ENCODE peak calls at places on chromosomes 12 and 14, in five cellular contexts. E is body of pancreas, W is tibial nerve, R is fibroblast of lung, X is AG10803. J is an unnamed sample.

GRCh38 chr12:639988-640387 is 23.3 kb downstream of the NINJ2 start:
- DNase-seq in E (no peak), W (no peak), R (no peak), X (no peak), J (no peak)

GRCh38 chr12:127552838-127553237 is 714.1 kb upstream of the TMEM132C start:
- DNase-seq in E (no peak), W (no peak), R (no peak), X (no peak), J (no peak)

GRCh38 chr14:36519431-36520321 is at the start of gene NKX2-1:
- DNase-seq in E (no peak), W (no peak), R (peak), X (no peak), J (no peak)

GRCh38 chr14:87076146-87076545 is 916.8 kb downstream of the GALC start:
- DNase-seq in E (no peak), W (no peak), R (no peak), X (no peak), J (no peak)

GRCh38 chr14:83416476-83416875 is 1882.8 kb upstream of the SEL1L start:
- DNase-seq in E (no peak), W (no peak), R (no peak), X (no peak), J (no peak)

GRCh38 chr14:96272777-96273471 is 16.9 kb downstream of the BDKRB1 start:
- DNase-seq in E (no peak), W (no peak), R (peak), X (no peak), J (no peak)

GRCh38 chr14:99012703-99013102 is 259.3 kb downstream of the BCL11B start:
- DNase-seq in E (no peak), W (no peak), R (no peak), X (no peak), J (no peak)

GRCh38 chr14:21768875-21769257 is 95.2 kb upstream of the OR4E1 start:
- DNase-seq in E (no peak), W (no peak), R (no peak), X (no peak), J (no peak)

GRCh38 chr14:51367600-51367931 is 127.5 kb downstream of the TMX1 start:
- DNase-seq in E (no peak), W (peak), R (peak), X (peak), J (no peak)

GRCh38 chr14:20477211-20477876 is 8.1 kb downstream of the PNP start:
- DNase-seq in E (peak), W (no peak), R (peak), X (no peak), J (no peak)

GRCh38 chr12:40693503-40693863 is 1.2 kb downstream of the CNTN1 start:
- DNase-seq in E (peak), W (peak), R (no peak), X (no peak), J (peak)

GRCh38 chr12:104971276-104971675 is 13.2 kb upstream of the SLC41A2 start:
- DNase-seq in E (no peak), W (no peak), R (peak), X (no peak), J (no peak)

GRCh38 chr12:104974626-104975290 is 11.4 kb upstream of the NOPCHAP1 start:
- DNase-seq in E (no peak), W (no peak), R (peak), X (peak), J (no peak)

GRCh38 chr12:104973250-104973649 is 12.9 kb upstream of the NOPCHAP1 start:
- DNase-seq in E (no peak), W (no peak), R (no peak), X (no peak), J (no peak)

GRCh38 chr12:104975621-104976343 is 10.3 kb upstream of the NOPCHAP1 start:
- DNase-seq in E (no peak), W (no peak), R (peak), X (peak), J (no peak)

GRCh38 chr12:104976703-104977102 is 9.4 kb upstream of the NOPCHAP1 start:
- DNase-seq in E (no peak), W (no peak), R (no peak), X (no peak), J (no peak)
- TF ChIP-seq CTCF in E (no peak), W (no peak), R (no peak), X (no peak), J (no peak)

GRCh38 chr12:104456417-104456949 is at the start of gene CHST11:
- DNase-seq in E (peak), W (peak), R (peak), X (peak), J (peak)
- TF ChIP-seq CTCF in E (peak), W (peak), R (peak), X (peak), J (peak)

GRCh38 chr12:73125148-73125547 is 853.0 kb downstream of the TRHDE start:
- DNase-seq in E (no peak), W (no peak), R (no peak), X (no peak), J (no peak)

DNA sequence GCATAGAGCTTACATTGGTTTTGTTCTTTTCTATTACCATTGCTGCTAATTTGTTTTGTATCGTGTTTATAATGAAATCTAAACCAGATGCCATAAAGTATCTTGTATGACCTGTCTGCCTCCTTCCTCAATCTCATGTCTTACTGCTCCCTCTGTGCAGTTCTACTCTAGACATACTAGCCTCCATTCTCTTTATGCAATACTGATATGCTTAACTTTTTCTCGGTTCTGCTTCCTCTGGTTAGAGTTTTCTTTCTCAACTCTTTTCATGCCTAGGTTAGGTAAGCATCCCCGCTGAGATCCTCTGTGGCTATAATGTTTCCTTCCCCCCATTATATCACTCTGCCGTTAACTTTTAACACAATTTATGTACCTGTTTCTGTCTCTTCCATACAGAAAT is 852.3 kb downstream of the TRHDE start:
- DNase-seq in E (no peak), W (no peak), R (no peak), X (no peak), J (no peak)
- TF ChIP-seq CTCF in E (no peak), W (no peak), R (no peak), X (no peak), J (no peak)

GRCh38 chr12:62576503-62576902 is 109.9 kb downstream of the MON2 start:
- DNase-seq in E (no peak), W (no peak), R (no peak), X (no peak), J (no peak)

GRCh38 chr12:62584619-62585018 is 118.0 kb downstream of the MON2 start:
- DNase-seq in E (no peak), W (no peak), R (no peak), X (no peak), J (no peak)

GRCh38 chr12:62586850-62587249 is 120.2 kb downstream of the MON2 start:
- DNase-seq in E (no peak), W (no peak), R (peak), X (no peak), J (no peak)

GRCh38 chr12:62581288-62582064 is 114.8 kb downstream of the MON2 start:
- DNase-seq in E (no peak), W (no peak), R (peak), X (peak), J (no peak)

DNA sequence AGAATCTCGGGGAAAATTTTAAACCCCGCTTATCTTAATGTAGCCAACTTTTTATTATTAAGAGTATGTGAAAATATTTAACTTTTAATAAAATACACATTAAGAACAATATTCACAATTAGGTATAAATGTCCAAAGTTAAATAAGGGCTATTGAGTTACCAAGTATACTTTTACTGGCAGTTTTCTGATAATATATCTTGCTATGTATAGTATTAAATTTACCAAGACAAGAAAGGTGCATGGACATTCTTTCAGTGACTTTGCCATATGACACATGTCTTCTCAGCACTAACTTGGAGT is 115.4 kb downstream of the MON2 start:
- DNase-seq in E (no peak), W (no peak), R (no peak), X (no peak), J (no peak)
- TF ChIP-seq CTCF in E (no peak), W (no peak), R (no peak), X (no peak), J (no peak)

DNA sequence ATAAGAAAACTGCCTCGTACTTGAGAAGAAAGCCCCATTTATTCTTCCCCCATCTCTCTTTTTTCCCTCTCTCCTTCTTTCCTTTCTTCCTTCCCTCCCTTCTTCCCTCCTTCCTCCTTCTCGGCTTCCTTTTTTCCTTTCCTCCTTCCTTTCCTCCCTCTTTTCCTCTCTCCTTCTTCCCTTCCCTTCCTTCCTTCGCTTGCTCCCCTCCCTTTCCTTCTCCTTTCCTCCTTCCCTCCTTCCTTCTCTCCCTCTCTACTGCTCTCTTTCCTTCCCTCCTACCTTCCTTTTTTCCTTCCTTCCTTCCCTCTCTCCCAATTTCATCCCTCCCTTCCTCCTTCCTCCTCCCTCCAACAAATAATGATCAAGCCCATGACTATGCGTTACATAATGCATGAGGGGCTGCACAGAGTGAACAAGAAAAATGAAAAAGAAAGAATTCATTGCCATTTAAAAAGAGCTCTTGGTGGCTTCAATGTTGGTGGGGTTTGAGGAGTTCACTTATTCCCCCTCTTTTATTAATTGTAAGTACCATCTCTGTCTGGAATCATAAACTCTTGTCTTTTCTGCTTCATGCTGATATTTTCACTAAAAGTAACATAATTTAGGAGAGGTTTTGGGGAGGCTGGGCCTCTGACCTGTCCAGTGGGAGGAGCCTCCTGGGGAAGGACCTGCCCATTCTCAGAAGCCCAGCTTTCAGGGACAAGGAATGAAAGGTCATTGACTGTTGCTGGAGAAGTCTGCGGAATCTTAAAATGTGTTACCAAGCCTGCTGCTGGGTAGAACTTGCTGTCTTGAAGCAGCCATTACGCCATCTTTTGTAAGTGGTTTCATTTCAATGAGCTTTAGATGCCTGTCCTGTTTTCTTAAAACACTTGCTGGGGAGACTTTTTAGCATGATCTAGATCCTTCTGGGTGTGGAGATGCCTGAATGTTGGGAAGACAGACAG is 144.3 kb downstream of the CHST11 start:
- DNase-seq in E (no peak), W (no peak), R (no peak), X (no peak), J (no peak)
- TF ChIP-seq CTCF in E (no peak), W (no peak), R (no peak), X (no peak), J (no peak)

GRCh38 chr14:34064349-34064748 is 113.5 kb upstream of the EGLN3 start:
- DNase-seq in E (peak), W (peak), R (peak), X (peak), J (peak)
- TF ChIP-seq CTCF in E (no peak), W (no peak), R (no peak), X (peak), J (no peak)

GRCh38 chr12:56257491-56258067 is 605 bp downstream of the ANKRD52 start:
- DNase-seq in E (peak), W (no peak), R (peak), X (no peak), J (no peak)
- TF ChIP-seq CTCF in E (no peak), W (no peak), R (no peak), X (peak), J (no peak)

GRCh38 chr12:113633678-113634332 is 162.1 kb upstream of the LHX5 start:
- DNase-seq in E (no peak), W (no peak), R (no peak), X (no peak), J (no peak)
- TF ChIP-seq CTCF in E (no peak), W (no peak), R (no peak), X (no peak), J (no peak)

J was measured in uterus.